ENCODE peak calls at places on chromosomes 12 and 14, in six cellular contexts. One of them, this sample, is unnamed.
A peak's percentile ranks its signal among the peaks of the same experiment; 100 is the strongest.

GRCh38 chr12:51922762-51923505 is 15.6 kb downstream of the ACVRL1 start:
- DNase-seq in stimulated activated CD4-positive, alpha-beta T cell treated with anti-CD3 and anti-CD28 coated beads, Interleukin-12 subunit alpha, Interleukin-12 subunit beta, amount 100 ng/mL, for 48 hours: no peak
- DNase-seq in astrocyte of the spinal cord: peak; percentile 47
- DNase-seq in GM04504: peak; percentile 64
- DNase-seq in SW480: no peak
- DNase-seq in HS-27A: no peak
- DNase-seq in this sample: peak; percentile 68

GRCh38 chr14:88426271-88426670 is 40.8 kb downstream of the SPATA7 start:
- DNase-seq in stimulated activated CD4-positive, alpha-beta T cell treated with anti-CD3 and anti-CD28 coated beads, Interleukin-12 subunit alpha, Interleukin-12 subunit beta, amount 100 ng/mL, for 48 hours: no peak
- DNase-seq in GM04504: no peak
- DNase-seq in astrocyte of the spinal cord: peak; percentile 58
- DNase-seq in SW480: no peak
- DNase-seq in HS-27A: no peak
- DNase-seq in this sample: no peak

GRCh38 chr12:124100572-124101178 is 127.7 kb downstream of the ZNF664 start:
- DNase-seq in HS-27A: no peak
- DNase-seq in stimulated activated CD4-positive, alpha-beta T cell treated with anti-CD3 and anti-CD28 coated beads, Interleukin-12 subunit alpha, Interleukin-12 subunit beta, amount 100 ng/mL, for 48 hours: no peak
- DNase-seq in SW480: no peak
- DNase-seq in astrocyte of the spinal cord: no peak
- DNase-seq in GM04504: no peak
- DNase-seq in this sample: no peak

GRCh38 chr12:22340143-22340542 is 5.6 kb upstream of the ST8SIA1 start:
- DNase-seq in SW480: no peak
- DNase-seq in stimulated activated CD4-positive, alpha-beta T cell treated with anti-CD3 and anti-CD28 coated beads, Interleukin-12 subunit alpha, Interleukin-12 subunit beta, amount 100 ng/mL, for 48 hours: no peak
- DNase-seq in GM04504: no peak
- DNase-seq in astrocyte of the spinal cord: no peak
- DNase-seq in HS-27A: no peak
- DNase-seq in this sample: no peak

GRCh38 chr14:53109028-53109687 is 44.0 kb downstream of the DDHD1 start:
- DNase-seq in HS-27A: no peak
- DNase-seq in stimulated activated CD4-positive, alpha-beta T cell treated with anti-CD3 and anti-CD28 coated beads, Interleukin-12 subunit alpha, Interleukin-12 subunit beta, amount 100 ng/mL, for 48 hours: peak; percentile 58
- DNase-seq in astrocyte of the spinal cord: no peak
- DNase-seq in SW480: no peak
- DNase-seq in GM04504: peak; percentile 21
- DNase-seq in this sample: peak; percentile 14

GRCh38 chr14:24427537-24428508 is 1.6 kb downstream of the CBLN3 start:
- DNase-seq in HS-27A: no peak
- DNase-seq in GM04504: no peak
- DNase-seq in astrocyte of the spinal cord: no peak
- DNase-seq in stimulated activated CD4-positive, alpha-beta T cell treated with anti-CD3 and anti-CD28 coated beads, Interleukin-12 subunit alpha, Interleukin-12 subunit beta, amount 100 ng/mL, for 48 hours: no peak
- DNase-seq in SW480: no peak
- DNase-seq in this sample: no peak

GRCh38 chr12:129005416-129005815 is 152.1 kb downstream of the GLT1D1 start:
- DNase-seq in HS-27A: no peak
- DNase-seq in GM04504: no peak
- DNase-seq in astrocyte of the spinal cord: no peak
- DNase-seq in SW480: no peak
- DNase-seq in stimulated activated CD4-positive, alpha-beta T cell treated with anti-CD3 and anti-CD28 coated beads, Interleukin-12 subunit alpha, Interleukin-12 subunit beta, amount 100 ng/mL, for 48 hours: no peak
- DNase-seq in this sample: no peak

GRCh38 chr14:105602243-105602750 is 75.9 kb downstream of the TMEM121 start:
- DNase-seq in HS-27A: no peak
- DNase-seq in stimulated activated CD4-positive, alpha-beta T cell treated with anti-CD3 and anti-CD28 coated beads, Interleukin-12 subunit alpha, Interleukin-12 subunit beta, amount 100 ng/mL, for 48 hours: no peak
- DNase-seq in SW480: no peak
- DNase-seq in astrocyte of the spinal cord: no peak
- DNase-seq in GM04504: no peak
- DNase-seq in this sample: no peak

GRCh38 chr12:48125985-48126384 is 6.8 kb downstream of the PFKM start:
- DNase-seq in GM04504: no peak
- DNase-seq in SW480: no peak
- DNase-seq in HS-27A: no peak
- DNase-seq in astrocyte of the spinal cord: no peak
- DNase-seq in stimulated activated CD4-positive, alpha-beta T cell treated with anti-CD3 and anti-CD28 coated beads, Interleukin-12 subunit alpha, Interleukin-12 subunit beta, amount 100 ng/mL, for 48 hours: no peak
- DNase-seq in this sample: no peak

GRCh38 chr14:104895786-104896642 is 28.7 kb upstream of the PLD4 start:
- DNase-seq in astrocyte of the spinal cord: no peak
- DNase-seq in GM04504: no peak
- DNase-seq in HS-27A: no peak
- DNase-seq in stimulated activated CD4-positive, alpha-beta T cell treated with anti-CD3 and anti-CD28 coated beads, Interleukin-12 subunit alpha, Interleukin-12 subunit beta, amount 100 ng/mL, for 48 hours: no peak
- DNase-seq in SW480: peak; percentile 41
- DNase-seq in this sample: peak; percentile 43

GRCh38 chr12:16118586-16118985 is 158.9 kb downstream of the SLC15A5 start:
- DNase-seq in SW480: no peak
- DNase-seq in HS-27A: no peak
- DNase-seq in stimulated activated CD4-positive, alpha-beta T cell treated with anti-CD3 and anti-CD28 coated beads, Interleukin-12 subunit alpha, Interleukin-12 subunit beta, amount 100 ng/mL, for 48 hours: no peak
- DNase-seq in astrocyte of the spinal cord: peak; percentile 1
- DNase-seq in GM04504: no peak
- DNase-seq in this sample: no peak

GRCh38 chr12:71786840-71787239 is 32.2 kb downstream of the RAB21 start:
- DNase-seq in astrocyte of the spinal cord: no peak
- DNase-seq in stimulated activated CD4-positive, alpha-beta T cell treated with anti-CD3 and anti-CD28 coated beads, Interleukin-12 subunit alpha, Interleukin-12 subunit beta, amount 100 ng/mL, for 48 hours: no peak
- DNase-seq in GM04504: no peak
- DNase-seq in SW480: no peak
- DNase-seq in HS-27A: no peak
- DNase-seq in this sample: no peak

GRCh38 chr12:75877588-75878381 is 153.8 kb downstream of the PHLDA1 start:
- DNase-seq in SW480: peak; percentile 61
- DNase-seq in stimulated activated CD4-positive, alpha-beta T cell treated with anti-CD3 and anti-CD28 coated beads, Interleukin-12 subunit alpha, Interleukin-12 subunit beta, amount 100 ng/mL, for 48 hours: no peak
- DNase-seq in astrocyte of the spinal cord: peak; percentile 35
- DNase-seq in HS-27A: no peak
- DNase-seq in GM04504: no peak
- DNase-seq in this sample: no peak

GRCh38 chr12:131378176-131378842 is 332.6 kb upstream of the SFSWAP start:
- DNase-seq in HS-27A: no peak
- DNase-seq in GM04504: no peak
- DNase-seq in astrocyte of the spinal cord: no peak
- DNase-seq in stimulated activated CD4-positive, alpha-beta T cell treated with anti-CD3 and anti-CD28 coated beads, Interleukin-12 subunit alpha, Interleukin-12 subunit beta, amount 100 ng/mL, for 48 hours: no peak
- DNase-seq in SW480: no peak
- DNase-seq in this sample: no peak

GRCh38 chr14:91233936-91234790 is 10.3 kb downstream of the GPR68 start:
- DNase-seq in SW480: no peak
- DNase-seq in astrocyte of the spinal cord: no peak
- DNase-seq in stimulated activated CD4-positive, alpha-beta T cell treated with anti-CD3 and anti-CD28 coated beads, Interleukin-12 subunit alpha, Interleukin-12 subunit beta, amount 100 ng/mL, for 48 hours: no peak
- DNase-seq in GM04504: no peak
- DNase-seq in HS-27A: no peak
- DNase-seq in this sample: no peak

GRCh38 chr14:70318635-70319013 is 40.9 kb downstream of the COX16 start:
- DNase-seq in HS-27A: no peak
- DNase-seq in GM04504: no peak
- DNase-seq in astrocyte of the spinal cord: no peak
- DNase-seq in SW480: no peak
- DNase-seq in stimulated activated CD4-positive, alpha-beta T cell treated with anti-CD3 and anti-CD28 coated beads, Interleukin-12 subunit alpha, Interleukin-12 subunit beta, amount 100 ng/mL, for 48 hours: no peak
- DNase-seq in this sample: no peak

GRCh38 chr14:99402283-99402648 is 78.4 kb downstream of the SETD3 start:
- DNase-seq in stimulated activated CD4-positive, alpha-beta T cell treated with anti-CD3 and anti-CD28 coated beads, Interleukin-12 subunit alpha, Interleukin-12 subunit beta, amount 100 ng/mL, for 48 hours: no peak
- DNase-seq in GM04504: no peak
- DNase-seq in astrocyte of the spinal cord: no peak
- DNase-seq in HS-27A: no peak
- DNase-seq in SW480: no peak
- DNase-seq in this sample: no peak

GRCh38 chr14:93059917-93060545 is 55.7 kb downstream of the ITPK1 start:
- DNase-seq in astrocyte of the spinal cord: no peak
- DNase-seq in HS-27A: no peak
- DNase-seq in stimulated activated CD4-positive, alpha-beta T cell treated with anti-CD3 and anti-CD28 coated beads, Interleukin-12 subunit alpha, Interleukin-12 subunit beta, amount 100 ng/mL, for 48 hours: no peak
- DNase-seq in GM04504: no peak
- DNase-seq in SW480: peak; percentile 22
- DNase-seq in this sample: no peak

GRCh38 chr12:2631613-2632350 is 163.0 kb upstream of the FKBP4 start:
- DNase-seq in astrocyte of the spinal cord: no peak
- DNase-seq in SW480: no peak
- DNase-seq in stimulated activated CD4-positive, alpha-beta T cell treated with anti-CD3 and anti-CD28 coated beads, Interleukin-12 subunit alpha, Interleukin-12 subunit beta, amount 100 ng/mL, for 48 hours: no peak
- DNase-seq in GM04504: no peak
- DNase-seq in HS-27A: no peak
- DNase-seq in this sample: no peak

GRCh38 chr14:105258846-105259245 is 10.5 kb downstream of the BTBD6 start:
- DNase-seq in HS-27A: no peak
- DNase-seq in GM04504: no peak
- DNase-seq in astrocyte of the spinal cord: peak; percentile 14
- DNase-seq in SW480: no peak
- DNase-seq in stimulated activated CD4-positive, alpha-beta T cell treated with anti-CD3 and anti-CD28 coated beads, Interleukin-12 subunit alpha, Interleukin-12 subunit beta, amount 100 ng/mL, for 48 hours: no peak
- DNase-seq in this sample: no peak

GRCh38 chr12:68624933-68625332 is 14.2 kb downstream of the RAP1B start:
- DNase-seq in SW480: no peak
- DNase-seq in GM04504: no peak
- DNase-seq in astrocyte of the spinal cord: no peak
- DNase-seq in HS-27A: no peak
- DNase-seq in stimulated activated CD4-positive, alpha-beta T cell treated with anti-CD3 and anti-CD28 coated beads, Interleukin-12 subunit alpha, Interleukin-12 subunit beta, amount 100 ng/mL, for 48 hours: no peak
- DNase-seq in this sample: no peak

GRCh38 chr12:124464062-124464461 is 103.3 kb downstream of the NCOR2 start:
- DNase-seq in stimulated activated CD4-positive, alpha-beta T cell treated with anti-CD3 and anti-CD28 coated beads, Interleukin-12 subunit alpha, Interleukin-12 subunit beta, amount 100 ng/mL, for 48 hours: no peak
- DNase-seq in GM04504: no peak
- DNase-seq in astrocyte of the spinal cord: no peak
- DNase-seq in SW480: no peak
- DNase-seq in HS-27A: no peak
- DNase-seq in this sample: peak; percentile 72

GRCh38 chr14:80981156-80981555 is 25.7 kb downstream of the TSHR start:
- DNase-seq in stimulated activated CD4-positive, alpha-beta T cell treated with anti-CD3 and anti-CD28 coated beads, Interleukin-12 subunit alpha, Interleukin-12 subunit beta, amount 100 ng/mL, for 48 hours: no peak
- DNase-seq in HS-27A: no peak
- DNase-seq in GM04504: no peak
- DNase-seq in astrocyte of the spinal cord: no peak
- DNase-seq in SW480: no peak
- DNase-seq in this sample: no peak

GRCh38 chr12:13088503-13088902 is 15.0 kb downstream of the GSG1 start:
- DNase-seq in astrocyte of the spinal cord: no peak
- DNase-seq in GM04504: no peak
- DNase-seq in SW480: no peak
- DNase-seq in HS-27A: no peak
- DNase-seq in stimulated activated CD4-positive, alpha-beta T cell treated with anti-CD3 and anti-CD28 coated beads, Interleukin-12 subunit alpha, Interleukin-12 subunit beta, amount 100 ng/mL, for 48 hours: no peak
- DNase-seq in this sample: no peak

GRCh38 chr14:71372411-71372838 is 465.2 kb downstream of the PCNX1 start:
- DNase-seq in astrocyte of the spinal cord: peak; percentile 85
- DNase-seq in stimulated activated CD4-positive, alpha-beta T cell treated with anti-CD3 and anti-CD28 coated beads, Interleukin-12 subunit alpha, Interleukin-12 subunit beta, amount 100 ng/mL, for 48 hours: no peak
- DNase-seq in GM04504: peak; percentile 55
- DNase-seq in HS-27A: peak; percentile 12
- DNase-seq in SW480: no peak
- DNase-seq in this sample: no peak

GRCh38 chr14:81656811-81657210 is 123.2 kb upstream of the SEL1L start:
- DNase-seq in SW480: no peak
- DNase-seq in HS-27A: no peak
- DNase-seq in GM04504: no peak
- DNase-seq in stimulated activated CD4-positive, alpha-beta T cell treated with anti-CD3 and anti-CD28 coated beads, Interleukin-12 subunit alpha, Interleukin-12 subunit beta, amount 100 ng/mL, for 48 hours: no peak
- DNase-seq in astrocyte of the spinal cord: no peak
- DNase-seq in this sample: no peak

GRCh38 chr12:104569348-104570173 is 112.8 kb downstream of the CHST11 start:
- DNase-seq in astrocyte of the spinal cord: no peak
- DNase-seq in HS-27A: no peak
- DNase-seq in SW480: no peak
- DNase-seq in stimulated activated CD4-positive, alpha-beta T cell treated with anti-CD3 and anti-CD28 coated beads, Interleukin-12 subunit alpha, Interleukin-12 subunit beta, amount 100 ng/mL, for 48 hours: no peak
- DNase-seq in GM04504: no peak
- DNase-seq in this sample: peak; percentile 85

GRCh38 chr12:121793501-121793835 is at the start of gene RHOF:
- DNase-seq in HS-27A: no peak
- DNase-seq in GM04504: no peak
- DNase-seq in astrocyte of the spinal cord: no peak
- DNase-seq in SW480: peak; percentile 36
- DNase-seq in stimulated activated CD4-positive, alpha-beta T cell treated with anti-CD3 and anti-CD28 coated beads, Interleukin-12 subunit alpha, Interleukin-12 subunit beta, amount 100 ng/mL, for 48 hours: no peak
- DNase-seq in this sample: no peak

This sample was measured in HL-60.